ENCODE peak calls at places on chromosomes 5 and 9, in eight cellular contexts. One of them, this sample, is unnamed.

GRCh38 chr5:136089804-136090203 is 42.8 kb upstream of the SMAD5 start:
- DNase-seq in kidney: no peak
- DNase-seq in mammary epithelial cell: no peak
- DNase-seq in CD8-positive, alpha-beta memory T cell: no peak
- DNase-seq in AG04450: no peak
- DNase-seq in cardiac muscle cell: no peak
- DNase-seq in adrenal gland: peak
- DNase-seq in neuronal stem cell: no peak
- DNase-seq in this sample: no peak

GRCh38 chr9:136596630-136597031 is 50.8 kb upstream of the NOTCH1 start:
- DNase-seq in adrenal gland: no peak
- DNase-seq in CD8-positive, alpha-beta memory T cell: no peak
- DNase-seq in neuronal stem cell: no peak
- DNase-seq in AG04450: no peak
- DNase-seq in kidney: peak
- DNase-seq in mammary epithelial cell: no peak
- DNase-seq in cardiac muscle cell: peak
- DNase-seq in this sample: no peak

GRCh38 chr9:129182625-129183494 is 4.8 kb upstream of the IER5L start:
- DNase-seq in kidney: no peak
- DNase-seq in neuronal stem cell: no peak
- DNase-seq in AG04450: no peak
- DNase-seq in CD8-positive, alpha-beta memory T cell: no peak
- DNase-seq in cardiac muscle cell: peak
- DNase-seq in adrenal gland: peak
- DNase-seq in mammary epithelial cell: no peak
- DNase-seq in this sample: no peak

GRCh38 chr9:19720374-19720773 is 68.5 kb downstream of the SLC24A2 start:
- DNase-seq in neuronal stem cell: peak
- DNase-seq in AG04450: no peak
- DNase-seq in kidney: no peak
- DNase-seq in cardiac muscle cell: peak
- DNase-seq in CD8-positive, alpha-beta memory T cell: no peak
- DNase-seq in adrenal gland: peak
- DNase-seq in mammary epithelial cell: peak
- DNase-seq in this sample: no peak

GRCh38 chr5:171450423-171451246 is 31.2 kb downstream of the FGF18 start:
- DNase-seq in mammary epithelial cell: peak
- DNase-seq in cardiac muscle cell: peak
- DNase-seq in AG04450: peak
- DNase-seq in CD8-positive, alpha-beta memory T cell: no peak
- DNase-seq in kidney: peak
- DNase-seq in neuronal stem cell: peak
- DNase-seq in adrenal gland: peak
- DNase-seq in this sample: no peak

GRCh38 chr9:26081847-26082246 is 403.6 kb upstream of the TUSC1 start:
- DNase-seq in neuronal stem cell: no peak
- DNase-seq in adrenal gland: no peak
- DNase-seq in CD8-positive, alpha-beta memory T cell: no peak
- DNase-seq in AG04450: no peak
- DNase-seq in cardiac muscle cell: no peak
- DNase-seq in mammary epithelial cell: no peak
- DNase-seq in kidney: no peak
- DNase-seq in this sample: no peak

GRCh38 chr5:77167695-77168111 is 42.8 kb upstream of the PDE8B start:
- DNase-seq in kidney: no peak
- DNase-seq in adrenal gland: no peak
- DNase-seq in CD8-positive, alpha-beta memory T cell: no peak
- DNase-seq in AG04450: peak
- DNase-seq in neuronal stem cell: no peak
- DNase-seq in mammary epithelial cell: peak
- DNase-seq in cardiac muscle cell: peak
- DNase-seq in this sample: no peak

GRCh38 chr5:167030500-167031120 is 1260.8 kb upstream of the WWC1 start:
- DNase-seq in adrenal gland: no peak
- DNase-seq in cardiac muscle cell: peak
- DNase-seq in mammary epithelial cell: no peak
- DNase-seq in AG04450: no peak
- DNase-seq in neuronal stem cell: peak
- DNase-seq in kidney: no peak
- DNase-seq in CD8-positive, alpha-beta memory T cell: no peak
- DNase-seq in this sample: peak

GRCh38 chr5:72817639-72818266 is 1.3 kb downstream of the TNPO1 start:
- DNase-seq in cardiac muscle cell: peak
- DNase-seq in AG04450: no peak
- DNase-seq in CD8-positive, alpha-beta memory T cell: no peak
- DNase-seq in neuronal stem cell: no peak
- DNase-seq in kidney: no peak
- DNase-seq in adrenal gland: no peak
- DNase-seq in mammary epithelial cell: no peak
- DNase-seq in this sample: no peak

GRCh38 chr5:108917596-108917995 is 169.9 kb downstream of the FER start:
- DNase-seq in mammary epithelial cell: peak
- DNase-seq in cardiac muscle cell: peak
- DNase-seq in neuronal stem cell: no peak
- DNase-seq in CD8-positive, alpha-beta memory T cell: no peak
- DNase-seq in kidney: no peak
- DNase-seq in adrenal gland: no peak
- DNase-seq in AG04450: no peak
- DNase-seq in this sample: no peak

GRCh38 chr5:59799668-59800374 is 93.7 kb downstream of the PDE4D start:
- DNase-seq in mammary epithelial cell: peak
- DNase-seq in CD8-positive, alpha-beta memory T cell: no peak
- DNase-seq in cardiac muscle cell: peak
- DNase-seq in kidney: no peak
- DNase-seq in neuronal stem cell: peak
- DNase-seq in adrenal gland: no peak
- DNase-seq in AG04450: no peak
- DNase-seq in this sample: peak

GRCh38 chr5:103166704-103167103 is 46.6 kb downstream of the PPIP5K2 start:
- DNase-seq in kidney: no peak
- DNase-seq in CD8-positive, alpha-beta memory T cell: no peak
- DNase-seq in cardiac muscle cell: no peak
- DNase-seq in neuronal stem cell: no peak
- DNase-seq in AG04450: no peak
- DNase-seq in adrenal gland: no peak
- DNase-seq in mammary epithelial cell: no peak
- DNase-seq in this sample: no peak

GRCh38 chr5:76808142-76808691 is 10.6 kb upstream of the F2RL1 start:
- DNase-seq in mammary epithelial cell: no peak
- DNase-seq in CD8-positive, alpha-beta memory T cell: no peak
- DNase-seq in adrenal gland: no peak
- DNase-seq in neuronal stem cell: no peak
- DNase-seq in kidney: no peak
- DNase-seq in cardiac muscle cell: no peak
- DNase-seq in AG04450: no peak
- DNase-seq in this sample: peak

GRCh38 chr5:107888541-107888940 is 217.8 kb upstream of the EFNA5 start:
- DNase-seq in mammary epithelial cell: no peak
- DNase-seq in adrenal gland: no peak
- DNase-seq in kidney: no peak
- DNase-seq in cardiac muscle cell: no peak
- DNase-seq in CD8-positive, alpha-beta memory T cell: no peak
- DNase-seq in neuronal stem cell: no peak
- DNase-seq in AG04450: no peak
- DNase-seq in this sample: no peak

GRCh38 chr5:107887587-107887986 is 216.8 kb upstream of the EFNA5 start:
- DNase-seq in adrenal gland: no peak
- DNase-seq in CD8-positive, alpha-beta memory T cell: no peak
- DNase-seq in neuronal stem cell: no peak
- DNase-seq in kidney: no peak
- DNase-seq in cardiac muscle cell: no peak
- DNase-seq in mammary epithelial cell: no peak
- DNase-seq in AG04450: no peak
- DNase-seq in this sample: no peak

GRCh38 chr5:107889387-107889786 is 218.7 kb upstream of the EFNA5 start:
- DNase-seq in mammary epithelial cell: no peak
- DNase-seq in cardiac muscle cell: no peak
- DNase-seq in adrenal gland: peak
- DNase-seq in kidney: no peak
- DNase-seq in AG04450: no peak
- DNase-seq in CD8-positive, alpha-beta memory T cell: no peak
- DNase-seq in neuronal stem cell: no peak
- DNase-seq in this sample: no peak

GRCh38 chr5:107885601-107886000 is 214.9 kb upstream of the EFNA5 start:
- DNase-seq in kidney: no peak
- DNase-seq in AG04450: no peak
- DNase-seq in neuronal stem cell: no peak
- DNase-seq in CD8-positive, alpha-beta memory T cell: no peak
- DNase-seq in cardiac muscle cell: no peak
- DNase-seq in mammary epithelial cell: no peak
- DNase-seq in adrenal gland: no peak
- DNase-seq in this sample: no peak

DNA sequence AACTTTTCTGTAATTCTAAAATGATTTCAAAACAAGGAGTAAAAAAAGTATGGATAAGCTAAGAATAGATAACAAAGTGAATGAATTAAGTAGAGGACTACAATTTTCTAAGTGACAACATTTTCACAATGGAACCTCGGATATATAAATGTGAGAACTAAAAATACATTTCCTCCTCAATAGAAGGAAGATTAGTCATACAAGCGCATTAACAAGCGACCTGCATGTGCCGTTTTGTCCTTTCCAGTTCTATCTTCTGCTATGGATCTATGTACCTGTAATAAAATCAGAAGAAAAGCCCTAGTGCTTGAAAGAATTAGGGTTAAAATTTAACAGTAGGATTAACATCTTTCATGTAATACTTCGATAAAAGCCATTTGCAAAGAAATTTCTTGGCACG is 216.4 kb upstream of the EFNA5 start:
- DNase-seq in adrenal gland: no peak
- DNase-seq in kidney: no peak
- DNase-seq in AG04450: no peak
- DNase-seq in mammary epithelial cell: no peak
- DNase-seq in CD8-positive, alpha-beta memory T cell: no peak
- DNase-seq in cardiac muscle cell: no peak
- DNase-seq in neuronal stem cell: no peak
- DNase-seq in this sample: no peak
- H3K4me3 ChIP-seq in adrenal gland: no peak
- H3K4me3 ChIP-seq in kidney: peak
- H3K4me3 ChIP-seq in AG04450: no peak
- H3K4me3 ChIP-seq in mammary epithelial cell: no peak
- H3K4me3 ChIP-seq in CD8-positive, alpha-beta memory T cell: no peak
- H3K4me3 ChIP-seq in cardiac muscle cell: no peak
- H3K4me3 ChIP-seq in neuronal stem cell: no peak
- H3K4me3 ChIP-seq in this sample: no peak

GRCh38 chr9:87786423-87786822 is 60.5 kb downstream of the CTSL start:
- DNase-seq in adrenal gland: no peak
- DNase-seq in kidney: no peak
- DNase-seq in cardiac muscle cell: no peak
- DNase-seq in CD8-positive, alpha-beta memory T cell: no peak
- DNase-seq in mammary epithelial cell: peak
- DNase-seq in AG04450: no peak
- DNase-seq in neuronal stem cell: no peak
- DNase-seq in this sample: no peak
- H3K27ac ChIP-seq in adrenal gland: no peak
- H3K27ac ChIP-seq in kidney: no peak
- H3K27ac ChIP-seq in cardiac muscle cell: no peak
- H3K27ac ChIP-seq in CD8-positive, alpha-beta memory T cell: no peak
- H3K27ac ChIP-seq in mammary epithelial cell: no peak
- H3K27ac ChIP-seq in AG04450: no peak
- H3K27ac ChIP-seq in neuronal stem cell: no peak
- H3K27ac ChIP-seq in this sample: no peak

GRCh38 chr5:96248152-96248551 is 184.9 kb downstream of the PCSK1 start:
- DNase-seq in neuronal stem cell: no peak
- DNase-seq in kidney: no peak
- DNase-seq in AG04450: no peak
- DNase-seq in cardiac muscle cell: peak
- DNase-seq in mammary epithelial cell: no peak
- DNase-seq in CD8-positive, alpha-beta memory T cell: no peak
- DNase-seq in adrenal gland: no peak
- DNase-seq in this sample: no peak

GRCh38 chr5:96245401-96246091 is 187.5 kb downstream of the PCSK1 start:
- DNase-seq in adrenal gland: no peak
- DNase-seq in mammary epithelial cell: no peak
- DNase-seq in CD8-positive, alpha-beta memory T cell: no peak
- DNase-seq in AG04450: no peak
- DNase-seq in cardiac muscle cell: peak
- DNase-seq in kidney: no peak
- DNase-seq in neuronal stem cell: no peak
- DNase-seq in this sample: no peak

GRCh38 chr5:96244696-96245095 is 188.4 kb downstream of the PCSK1 start:
- DNase-seq in adrenal gland: no peak
- DNase-seq in cardiac muscle cell: no peak
- DNase-seq in CD8-positive, alpha-beta memory T cell: no peak
- DNase-seq in mammary epithelial cell: no peak
- DNase-seq in neuronal stem cell: no peak
- DNase-seq in kidney: no peak
- DNase-seq in AG04450: no peak
- DNase-seq in this sample: no peak

GRCh38 chr5:96247733-96248132 is 185.3 kb downstream of the PCSK1 start:
- DNase-seq in neuronal stem cell: no peak
- DNase-seq in cardiac muscle cell: no peak
- DNase-seq in adrenal gland: no peak
- DNase-seq in CD8-positive, alpha-beta memory T cell: no peak
- DNase-seq in mammary epithelial cell: no peak
- DNase-seq in kidney: no peak
- DNase-seq in AG04450: no peak
- DNase-seq in this sample: no peak

DNA sequence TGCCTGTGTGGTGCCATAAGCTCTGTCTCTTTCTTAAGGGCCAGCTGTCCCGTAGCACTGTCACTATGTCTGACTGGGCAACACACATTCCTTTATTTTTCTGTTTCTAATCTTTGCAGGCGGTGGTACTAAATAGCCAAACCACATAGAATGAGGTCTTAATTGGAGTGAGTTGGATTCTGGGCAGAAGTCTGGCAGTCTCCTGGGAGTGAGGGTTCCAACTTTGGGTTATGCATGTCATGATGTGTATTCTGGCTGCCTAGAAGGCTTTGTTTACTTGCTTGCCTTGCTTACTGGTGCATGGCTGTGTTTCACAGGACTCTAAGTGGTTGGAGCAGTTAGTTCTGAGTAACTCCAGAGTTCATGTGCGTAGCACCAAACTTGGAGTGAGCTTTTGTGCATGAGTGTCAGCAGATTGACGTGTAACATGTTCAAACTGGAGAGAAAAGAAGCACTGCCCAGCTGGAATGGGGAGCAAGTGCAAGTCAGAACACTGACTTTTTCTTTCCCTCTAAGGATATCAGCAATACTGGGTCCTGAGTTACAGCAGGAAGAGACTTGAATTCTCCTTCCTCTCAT is 185.9 kb downstream of the PCSK1 start:
- DNase-seq in adrenal gland: no peak
- DNase-seq in neuronal stem cell: no peak
- DNase-seq in kidney: no peak
- DNase-seq in mammary epithelial cell: peak
- DNase-seq in CD8-positive, alpha-beta memory T cell: no peak
- DNase-seq in cardiac muscle cell: peak
- DNase-seq in AG04450: no peak
- DNase-seq in this sample: no peak
- H3K4me3 ChIP-seq in adrenal gland: no peak
- H3K4me3 ChIP-seq in neuronal stem cell: peak
- H3K4me3 ChIP-seq in kidney: peak
- H3K4me3 ChIP-seq in mammary epithelial cell: no peak
- H3K4me3 ChIP-seq in CD8-positive, alpha-beta memory T cell: no peak
- H3K4me3 ChIP-seq in cardiac muscle cell: no peak
- H3K4me3 ChIP-seq in AG04450: no peak
- H3K4me3 ChIP-seq in this sample: no peak

DNA sequence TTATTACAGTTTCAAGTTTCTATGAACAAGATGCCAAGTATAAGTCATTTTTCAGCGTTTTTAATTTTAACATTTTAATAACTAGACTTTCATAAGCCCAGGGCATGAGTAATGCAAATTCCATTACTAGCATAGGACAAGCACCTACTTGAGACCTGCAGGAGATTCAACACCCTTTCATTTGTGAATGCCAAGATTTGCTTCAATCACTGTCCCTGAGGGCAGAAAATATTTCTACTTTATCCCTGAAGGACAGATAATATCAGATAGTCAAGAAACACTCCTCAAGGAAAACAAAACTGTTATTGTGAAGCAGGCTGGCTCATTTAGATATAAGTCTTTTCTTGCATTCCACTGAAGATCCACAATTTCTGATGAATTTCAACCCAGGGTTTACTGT is 27.7 kb upstream of the ZNF622 start:
- DNase-seq in AG04450: no peak
- DNase-seq in cardiac muscle cell: no peak
- DNase-seq in adrenal gland: no peak
- DNase-seq in mammary epithelial cell: peak
- DNase-seq in neuronal stem cell: no peak
- DNase-seq in kidney: no peak
- DNase-seq in CD8-positive, alpha-beta memory T cell: no peak
- DNase-seq in this sample: no peak
- H3K27ac ChIP-seq in AG04450: no peak
- H3K27ac ChIP-seq in cardiac muscle cell: no peak
- H3K27ac ChIP-seq in adrenal gland: no peak
- H3K27ac ChIP-seq in mammary epithelial cell: peak
- H3K27ac ChIP-seq in neuronal stem cell: no peak
- H3K27ac ChIP-seq in kidney: no peak
- H3K27ac ChIP-seq in CD8-positive, alpha-beta memory T cell: no peak
- H3K27ac ChIP-seq in this sample: no peak

This sample was measured in iPS DF 6.9.